ENCODE peak calls at places on chromosomes 1 and 21, in eight cellular contexts. V, Z, L, R, C, E, J and T are unnamed samples.

GRCh38 chr1:11681071-11681771 is at the start of gene MAD2L2:
- DNase-seq in R (peak), C (peak), J (peak), Z (peak), V (peak), E (peak), L (peak), T (peak)

GRCh38 chr1:56758135-56758534 is 61.1 kb downstream of the FYB2 start:
- DNase-seq in R (no peak), C (no peak), J (no peak), E (peak), Z (no peak), L (no peak), V (peak), T (peak)

GRCh38 chr1:61141288-61142044 is 59.1 kb downstream of the NFIA start:
- DNase-seq in V (peak), L (no peak), E (no peak), R (no peak), Z (no peak), J (no peak), C (no peak), T (no peak)

GRCh38 chr1:53639251-53639721 is 99.7 kb downstream of the GLIS1 start:
- DNase-seq in J (peak), L (peak), E (peak), C (no peak), Z (peak), V (peak), R (no peak), T (no peak)

GRCh38 chr21:32770514-32771133 is 931 bp downstream of the PAXBP1 start:
- DNase-seq in Z (no peak), L (peak), C (peak), R (peak), E (no peak), J (no peak), V (peak), T (no peak)

GRCh38 chr1:54850737-54851136 is 36.3 kb downstream of the DHCR24 start:
- DNase-seq in J (no peak), L (peak), C (no peak), Z (no peak), V (no peak), E (no peak), R (peak), T (peak)

GRCh38 chr1:147452809-147453208 is 88.5 kb upstream of the BCL9 start:
- DNase-seq in L (no peak), J (no peak), Z (no peak), C (no peak), E (no peak), V (no peak), R (no peak), T (no peak)

GRCh38 chr1:38235705-38236104 is 189.1 kb upstream of the POU3F1 start:
- DNase-seq in C (no peak), L (no peak), Z (no peak), R (peak), E (no peak), V (no peak), J (no peak), T (no peak)

GRCh38 chr21:23900727-23901126 is 1706.6 kb downstream of the MRPL39 start:
- DNase-seq in J (no peak), V (no peak), Z (no peak), R (no peak), L (no peak), E (no peak), C (no peak), T (no peak)